ENCODE peak calls at places on chromosome 2, in four cellular contexts. L, A, P and S are unnamed samples.

GRCh38 chr2:64922482-64923384 is 66.5 kb upstream of the SLC1A4 start:
- DNase-seq in P (no peak), A (no peak), L (no peak), S (peak; percentile 45)

GRCh38 chr2:118310016-118310877 is 222.0 kb downstream of the INSIG2 start:
- DNase-seq in P (peak; percentile 13), A (peak; percentile 62), L (peak; percentile 26), S (peak; percentile 20)

GRCh38 chr2:226423498-226423960 is 376.1 kb downstream of the IRS1 start:
- DNase-seq in A (peak; percentile 42), P (no peak), L (peak; percentile 2), S (no peak)

GRCh38 chr2:85247591-85247990 is 80.2 kb downstream of the TGOLN2 start:
- DNase-seq in L (no peak), A (no peak), P (no peak), S (no peak)

GRCh38 chr2:139769633-139770032 is 989.4 kb upstream of the NXPH2 start:
- DNase-seq in L (no peak), A (no peak), P (no peak), S (no peak)

GRCh38 chr2:119126650-119127049 is 31.9 kb downstream of the C1QL2 start:
- DNase-seq in A (no peak), P (no peak), L (peak; percentile 3), S (no peak)

GRCh38 chr2:71157124-71157802 is 26.8 kb downstream of the MPHOSPH10 start:
- DNase-seq in P (peak; percentile 7), A (peak; percentile 13), L (peak; percentile 29), S (peak; percentile 68)

GRCh38 chr2:158502984-158503383 is 46.2 kb downstream of the PKP4 start:
- DNase-seq in L (no peak), P (no peak), A (peak; percentile 47), S (no peak)

GRCh38 chr2:189210250-189211075 is 30.9 kb upstream of the COL5A2 start:
- DNase-seq in L (no peak), A (peak; percentile 98), P (no peak), S (no peak)

GRCh38 chr2:48767330-48767729 is 11.8 kb upstream of the LHCGR start:
- DNase-seq in A (no peak), L (no peak), P (no peak), S (no peak)

GRCh38 chr2:80053522-80054338 is 250.8 kb downstream of the LRRTM1 start:
- DNase-seq in A (no peak), L (no peak), P (no peak), S (no peak)

GRCh38 chr2:217628061-217628460 is 374.7 kb downstream of the TNS1 start:
- DNase-seq in L (no peak), A (no peak), P (no peak), S (no peak)